ENCODE peak calls at places on chromosomes 5 and 9, in five cellular contexts. H is prostate gland, L is GM12892, Z is HCT116, M is stomach. P is an unnamed sample.

GRCh38 chr5:112892776-112893175 is 29.3 kb downstream of the REEP5 start:
- DNase-seq in Z (no peak), M (no peak), H (no peak), L (no peak), P (no peak)

GRCh38 chr5:175718401-175719108 is 60.7 kb downstream of the HRH2 start:
- DNase-seq in L (no peak), M (peak), Z (peak), H (peak), P (peak)

GRCh38 chr5:127342364-127342763 is 51.8 kb downstream of the MEGF10 start:
- DNase-seq in H (no peak), L (no peak), M (no peak), Z (no peak), P (no peak)

GRCh38 chr9:127163409-127163808 is 41.0 kb upstream of the ANGPTL2 start:
- DNase-seq in L (no peak), M (no peak), H (no peak), Z (no peak), P (no peak)

GRCh38 chr5:72210913-72211670 is 103.8 kb downstream of the MAP1B start:
- DNase-seq in H (peak), L (no peak), M (peak), Z (no peak), P (peak)

GRCh38 chr5:159775890-159776289 is 140.4 kb upstream of the ADRA1B start:
- DNase-seq in L (no peak), M (no peak), Z (no peak), H (no peak), P (no peak)

GRCh38 chr5:118614701-118615475 is 373.5 kb downstream of the DTWD2 start:
- DNase-seq in M (no peak), L (no peak), H (no peak), Z (no peak), P (no peak)

GRCh38 chr9:126615791-126616447 is 2.2 kb downstream of the LMX1B start:
- DNase-seq in Z (no peak), M (no peak), H (no peak), L (peak), P (no peak)

GRCh38 chr9:130301483-130302286 is 36.1 kb downstream of the HMCN2 start:
- DNase-seq in L (no peak), Z (no peak), H (no peak), M (no peak), P (peak)

GRCh38 chr5:87579678-87580077 is 166.9 kb upstream of the CCNH start:
- DNase-seq in H (no peak), M (no peak), Z (no peak), L (no peak), P (no peak)

GRCh38 chr5:115440782-115441451 is 103.7 kb downstream of the FEM1C start:
- DNase-seq in M (no peak), H (no peak), Z (no peak), L (no peak), P (no peak)

DNA sequence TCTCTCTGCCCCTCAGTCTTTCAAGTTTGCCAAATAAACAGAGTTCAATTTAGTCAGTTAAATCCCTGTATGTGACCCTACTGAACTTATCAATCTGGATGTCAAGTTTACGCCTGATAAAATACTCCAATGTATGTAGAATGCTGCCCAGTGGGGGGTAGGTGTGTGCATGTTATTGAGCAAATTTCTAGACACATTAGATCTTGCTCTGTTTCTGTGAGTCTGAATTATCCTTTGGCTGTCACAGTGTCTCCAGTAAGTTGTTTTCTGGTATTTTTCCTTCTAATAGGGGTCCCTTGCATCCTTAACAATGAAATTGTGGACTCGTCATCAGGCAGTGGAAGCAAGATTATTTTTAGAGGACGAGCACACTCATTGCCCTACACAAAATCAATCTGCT is 48.5 kb upstream of the GRIA1 start:
- DNase-seq in H (no peak), M (no peak), L (no peak), Z (no peak), P (no peak)
- TF ChIP-seq POLR2AphosphoS5 in H (no peak), M (no peak), L (no peak), Z (no peak), P (no peak)

GRCh38 chr5:54829686-54830085 is 155.7 kb downstream of the ESM1 start:
- DNase-seq in M (no peak), Z (no peak), L (no peak), H (no peak), P (no peak)

GRCh38 chr5:54829102-54829501 is 156.3 kb downstream of the ESM1 start:
- DNase-seq in M (no peak), H (no peak), L (no peak), Z (no peak), P (no peak)

GRCh38 chr5:54832066-54832465 is 153.3 kb downstream of the ESM1 start:
- DNase-seq in M (no peak), Z (no peak), L (no peak), H (no peak), P (no peak)

GRCh38 chr5:54832846-54833245 is 152.5 kb downstream of the ESM1 start:
- DNase-seq in H (no peak), M (no peak), Z (no peak), L (no peak), P (peak)

DNA sequence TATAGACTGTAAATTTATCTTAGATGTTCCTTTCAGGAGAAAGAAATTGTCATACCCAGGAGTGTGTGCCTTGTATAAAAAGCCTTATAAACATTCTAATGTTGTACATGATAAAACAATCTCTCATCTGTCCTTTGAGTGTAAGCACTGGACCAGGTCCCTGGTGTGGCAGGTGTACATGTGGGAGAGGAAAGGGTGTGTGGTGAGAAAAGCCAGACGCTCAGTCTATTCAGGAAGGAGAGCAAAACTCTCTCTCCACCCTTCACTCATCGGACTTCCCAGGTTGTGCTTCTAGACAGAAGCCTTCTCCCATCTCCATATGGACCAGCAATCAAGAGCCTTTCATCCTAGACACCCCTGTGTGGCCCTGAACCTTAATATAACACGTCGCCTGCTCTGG is 154.2 kb downstream of the ESM1 start:
- DNase-seq in Z (no peak), L (no peak), H (no peak), M (no peak), P (no peak)
- TF ChIP-seq POLR2AphosphoS5 in Z (no peak), L (no peak), H (no peak), M (no peak), P (no peak)

GRCh38 chr5:8857051-8857450 is 688.8 kb downstream of the SEMA5A start:
- DNase-seq in Z (no peak), M (no peak), H (no peak), L (no peak), P (no peak)
- TF ChIP-seq POLR2AphosphoS5 in Z (no peak), M (no peak), H (no peak), L (no peak), P (no peak)

GRCh38 chr9:120878188-120879130 is 1.5 kb upstream of the PHF19 start:
- DNase-seq in Z (no peak), M (no peak), L (no peak), H (no peak), P (no peak)
- TF ChIP-seq POLR2AphosphoS5 in Z (peak), M (no peak), L (no peak), H (no peak), P (no peak)

GRCh38 chr5:139294372-139295165 is 1.0 kb downstream of the MATR3 start:
- DNase-seq in M (peak), H (peak), L (no peak), Z (peak), P (peak)
- TF ChIP-seq POLR2AphosphoS5 in M (no peak), H (no peak), L (peak), Z (peak), P (no peak)

DNA sequence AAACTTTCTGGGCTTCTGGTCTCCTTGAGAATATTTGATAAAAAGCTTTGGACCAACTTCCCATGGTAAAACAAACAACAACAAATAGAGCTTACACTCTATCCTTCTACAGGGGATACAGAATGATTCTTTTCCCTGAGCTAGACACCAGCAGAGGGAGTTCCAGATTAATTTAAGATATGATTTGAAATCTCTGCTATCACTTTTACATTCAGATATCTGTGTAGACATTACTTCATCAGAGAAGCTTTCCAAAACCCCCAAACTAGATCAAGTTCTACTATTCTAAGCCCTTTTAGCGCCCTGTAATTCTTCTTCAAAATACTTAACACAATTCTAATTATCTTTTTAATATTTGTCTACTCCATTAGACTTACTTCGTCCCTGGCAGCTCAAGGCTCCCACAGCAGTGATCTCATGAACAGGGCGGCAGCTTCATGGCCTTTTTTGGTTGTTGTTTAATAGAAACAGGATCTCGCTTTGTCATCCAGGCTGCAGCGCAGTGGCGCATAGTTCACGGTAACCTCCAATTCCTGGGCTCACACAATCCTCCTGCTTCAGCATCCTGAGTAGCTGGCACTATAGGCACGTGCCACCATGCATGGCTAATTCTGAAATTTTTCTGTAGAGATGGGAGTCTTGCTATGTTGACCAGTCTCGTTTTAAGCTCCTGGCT is 938 bp upstream of the GALNT12 start:
- DNase-seq in H (no peak), L (no peak), Z (no peak), M (no peak), P (no peak)
- TF ChIP-seq POLR2AphosphoS5 in H (no peak), L (no peak), Z (no peak), M (no peak), P (no peak)

GRCh38 chr5:80953587-80953986 is 6.6 kb upstream of the RASGRF2 start:
- DNase-seq in H (no peak), L (no peak), M (no peak), Z (no peak), P (no peak)
- TF ChIP-seq POLR2AphosphoS5 in H (no peak), L (no peak), M (no peak), Z (no peak), P (no peak)